ENCODE peak calls at places on chromosomes 6 and 20, in seven cellular contexts. F is colonic mucosa; P is GM06990; J is heart left ventricle; T is fibroblast of lung; G is naive thymus-derived CD4-positive, alpha-beta T cell; U is mucosa of descending colon. W is an unnamed sample.

GRCh38 chr6:31083742-31084354 is 28.5 kb downstream of the C6orf15 start:
- DNase-seq in F (peak), U (no peak), T (peak), G (no peak), J (peak), P (no peak), W (no peak)

GRCh38 chr6:42142118-42142835 is at the start of gene C6orf132:
- DNase-seq in P (no peak), J (peak), F (peak), T (peak), U (peak), G (no peak), W (no peak)

GRCh38 chr6:9482030-9482731 is 932.7 kb downstream of the TFAP2A start:
- DNase-seq in F (no peak), U (no peak), G (no peak), P (no peak), T (peak), J (no peak), W (no peak)

GRCh38 chr6:17677602-17678001 is 29.1 kb downstream of the NUP153 start:
- DNase-seq in G (no peak), F (no peak), T (no peak), U (no peak), P (no peak), J (no peak), W (no peak)

GRCh38 chr6:41488392-41489129 is 57.6 kb upstream of the FOXP4 start:
- DNase-seq in F (no peak), P (peak), U (no peak), J (peak), G (no peak), T (peak), W (peak)

GRCh38 chr6:123203928-123204327 is 207.9 kb downstream of the CLVS2 start:
- DNase-seq in T (no peak), J (no peak), P (no peak), U (no peak), F (no peak), G (no peak), W (no peak)

GRCh38 chr20:51700809-51701285 is 67.3 kb downstream of the ATP9A start:
- DNase-seq in J (no peak), U (no peak), F (peak), P (no peak), G (no peak), T (peak), W (no peak)

GRCh38 chr20:2032168-2032567 is 38.3 kb upstream of the PDYN start:
- DNase-seq in P (no peak), T (no peak), U (no peak), J (no peak), G (no peak), F (no peak), W (no peak)

GRCh38 chr6:56677559-56677958 is 34.9 kb upstream of the DST start:
- DNase-seq in F (no peak), J (no peak), P (no peak), U (no peak), G (no peak), T (peak), W (no peak)

GRCh38 chr20:32565735-32566032 is 19.4 kb downstream of the NOL4L start:
- DNase-seq in J (no peak), F (no peak), P (no peak), T (no peak), G (no peak), U (no peak), W (no peak)

GRCh38 chr20:1803216-1804128 is 91.7 kb upstream of the SIRPA start:
- DNase-seq in U (peak), P (peak), J (peak), G (peak), F (peak), T (peak), W (no peak)

GRCh38 chr20:23095504-23095903 is 9.4 kb upstream of the CD93 start:
- DNase-seq in U (no peak), T (no peak), F (no peak), J (no peak), P (no peak), G (no peak), W (no peak)

GRCh38 chr20:43721429-43722152 is 5.2 kb downstream of the GTSF1L start:
- DNase-seq in J (no peak), P (no peak), T (no peak), U (no peak), G (no peak), F (no peak), W (no peak)

GRCh38 chr6:44735631-44735963 is 348.1 kb downstream of the CDC5L start:
- DNase-seq in F (no peak), P (peak), U (no peak), G (no peak), J (no peak), T (peak), W (no peak)

GRCh38 chr6:71529026-71529425 is 240.4 kb downstream of the OGFRL1 start:
- DNase-seq in J (no peak), P (no peak), F (no peak), G (no peak), U (no peak), T (no peak), W (no peak)

GRCh38 chr6:113560908-113561307 is 296.2 kb upstream of the MARCKS start:
- DNase-seq in P (no peak), F (no peak), G (no peak), T (peak), J (no peak), U (no peak), W (no peak)

GRCh38 chr6:72941263-72941662 is 284.0 kb downstream of the KHDC1L start:
- DNase-seq in F (no peak), G (no peak), T (no peak), P (no peak), J (no peak), U (no peak), W (no peak)

GRCh38 chr6:7135755-7136154 is 28.0 kb downstream of the RREB1 start:
- DNase-seq in P (no peak), U (no peak), G (no peak), F (no peak), T (no peak), J (no peak), W (no peak)

GRCh38 chr20:59125909-59126308 is 37.7 kb upstream of the ZNF831 start:
- DNase-seq in T (no peak), G (no peak), P (no peak), U (no peak), F (no peak), J (no peak), W (no peak)

GRCh38 chr20:53003420-53003819 is 31.3 kb downstream of the TSHZ2 start:
- DNase-seq in U (no peak), G (no peak), J (no peak), P (no peak), T (peak), F (no peak), W (no peak)

GRCh38 chr20:39072653-39073052 is 110.5 kb downstream of the DHX35 start:
- DNase-seq in J (no peak), F (no peak), G (no peak), P (no peak), T (no peak), U (no peak), W (no peak)

GRCh38 chr20:42027746-42028268 is 409.6 kb upstream of the CHD6 start:
- DNase-seq in T (no peak), J (no peak), F (no peak), G (no peak), P (no peak), U (no peak), W (no peak)

GRCh38 chr6:146917182-146917581 is 287.0 kb upstream of the STXBP5 start:
- DNase-seq in P (no peak), F (no peak), T (no peak), U (no peak), J (no peak), G (no peak), W (no peak)

GRCh38 chr6:127481628-127482027 is 22.4 kb upstream of the KIAA0408 start:
- DNase-seq in F (no peak), U (no peak), G (no peak), T (peak), J (no peak), P (no peak), W (no peak)

GRCh38 chr20:9889270-9889981 is 50.5 kb upstream of the PAK5 start:
- DNase-seq in J (no peak), U (no peak), F (no peak), T (no peak), P (peak), G (no peak), W (no peak)

GRCh38 chr6:143059616-143060353 is 904 bp upstream of the AIG1 start:
- DNase-seq in T (peak), U (no peak), G (peak), J (no peak), P (no peak), F (peak), W (no peak)

GRCh38 chr6:53648571-53648970 is 17.0 kb downstream of the KLHL31 start:
- DNase-seq in G (no peak), P (no peak), U (no peak), T (peak), F (no peak), J (no peak), W (no peak)

GRCh38 chr20:55567826-55568225 is 437.5 kb downstream of the CBLN4 start:
- DNase-seq in F (no peak), P (no peak), T (no peak), G (no peak), U (no peak), J (no peak), W (no peak)

GRCh38 chr6:116066789-116067188 is 6.1 kb upstream of the FRK start:
- DNase-seq in F (no peak), G (no peak), P (no peak), J (no peak), T (no peak), U (no peak), W (no peak)

GRCh38 chr6:82185948-82186347 is 61.6 kb downstream of the IBTK start:
- DNase-seq in J (no peak), T (peak), U (no peak), G (no peak), F (no peak), P (no peak), W (no peak)

GRCh38 chr6:159163901-159164370 is 5.3 kb upstream of the FNDC1 start:
- DNase-seq in U (no peak), G (no peak), F (no peak), P (no peak), T (peak), J (no peak), W (no peak)

DNA sequence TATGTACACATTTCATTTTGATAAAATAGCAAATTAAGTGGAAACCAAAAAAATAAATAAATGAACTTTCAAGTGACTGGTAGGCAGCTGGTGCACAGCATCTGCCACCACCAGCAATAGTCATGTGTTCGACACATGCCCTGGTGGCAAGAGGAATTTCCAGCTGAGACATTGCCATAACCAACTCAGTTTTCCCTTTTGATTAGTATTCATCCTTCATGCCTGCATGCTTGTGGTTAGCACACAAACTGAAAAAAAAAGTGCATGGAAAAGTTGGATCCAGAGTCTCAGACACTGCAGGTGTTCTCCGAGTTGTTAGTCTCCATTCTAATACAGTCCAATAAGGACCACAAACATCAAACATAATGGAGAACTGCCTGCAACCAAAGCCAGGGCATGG is 156.0 kb upstream of the SOX4 start:
- DNase-seq in J (no peak), U (no peak), P (peak), F (no peak), G (no peak), T (peak), W (no peak)
- H3K4me3 ChIP-seq in J (no peak), U (no peak), P (no peak), F (no peak), G (no peak), T (no peak), W (no peak)

GRCh38 chr6:26199057-26199772 is 112.0 kb downstream of the HFE start:
- DNase-seq in T (peak), G (peak), P (peak), J (peak), F (peak), U (peak), W (no peak)

GRCh38 chr6:26195924-26196845 is 109.0 kb downstream of the HFE start:
- DNase-seq in U (no peak), T (no peak), P (peak), G (peak), F (peak), J (no peak), W (no peak)

GRCh38 chr6:26198626-26199056 is 111.4 kb downstream of the HFE start:
- DNase-seq in T (no peak), U (no peak), G (no peak), P (no peak), J (no peak), F (no peak), W (no peak)

GRCh38 chr6:26196846-26197683 is 109.8 kb downstream of the HFE start:
- DNase-seq in P (peak), J (peak), F (peak), G (peak), T (peak), U (peak), W (peak)

GRCh38 chr6:26197736-26198625 is 110.8 kb downstream of the HFE start:
- DNase-seq in J (no peak), F (peak), T (peak), P (peak), G (peak), U (peak), W (no peak)
- H3K4me3 ChIP-seq in J (peak), F (peak), T (peak), P (peak), G (peak), U (peak), W (peak)

GRCh38 chr20:49983123-49983847 is 505 bp downstream of the SNAI1 start:
- DNase-seq in F (no peak), U (no peak), P (no peak), J (no peak), G (no peak), T (no peak), W (no peak)

GRCh38 chr20:49983848-49984408 is 1.1 kb downstream of the SNAI1 start:
- DNase-seq in P (no peak), G (no peak), U (peak), J (peak), F (no peak), T (peak), W (no peak)

GRCh38 chr20:49985617-49986016 is 2.8 kb downstream of the SNAI1 start:
- DNase-seq in F (no peak), J (no peak), G (no peak), P (no peak), U (no peak), T (no peak), W (no peak)

GRCh38 chr20:49984426-49985153 is 1.8 kb downstream of the SNAI1 start:
- DNase-seq in U (no peak), P (no peak), J (no peak), F (no peak), G (no peak), T (no peak), W (no peak)

DNA sequence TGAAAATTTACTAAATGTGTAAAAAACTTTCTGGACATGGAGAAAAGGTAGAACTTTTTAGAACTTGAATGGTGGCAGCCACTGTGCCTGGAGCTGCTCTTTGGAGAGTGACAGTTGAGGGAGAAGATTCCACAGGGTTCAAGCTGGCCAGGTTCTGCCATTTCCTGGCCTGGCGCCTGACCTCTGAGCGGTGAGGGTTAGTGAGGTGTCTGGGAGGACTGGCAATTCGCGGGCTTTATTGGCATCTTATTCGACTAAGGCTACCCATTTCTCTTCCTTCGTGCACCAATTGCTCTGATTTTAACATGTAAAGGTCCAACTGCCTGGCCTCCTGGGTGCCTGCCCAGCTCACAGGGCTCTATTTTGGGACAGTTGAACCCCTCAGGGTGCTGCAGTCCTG is 2.4 kb downstream of the SNAI1 start:
- DNase-seq in G (no peak), T (no peak), P (no peak), U (no peak), J (no peak), F (no peak), W (no peak)
- H3K4me3 ChIP-seq in G (no peak), T (peak), P (no peak), U (no peak), J (peak), F (no peak), W (peak)

GRCh38 chr6:142015011-142015410 is 117.7 kb upstream of the GJE1 start:
- DNase-seq in J (no peak), P (no peak), T (no peak), G (no peak), U (no peak), F (no peak), W (no peak)
- H3K4me3 ChIP-seq in J (no peak), P (no peak), T (no peak), G (no peak), U (no peak), F (no peak), W (no peak)

DNA sequence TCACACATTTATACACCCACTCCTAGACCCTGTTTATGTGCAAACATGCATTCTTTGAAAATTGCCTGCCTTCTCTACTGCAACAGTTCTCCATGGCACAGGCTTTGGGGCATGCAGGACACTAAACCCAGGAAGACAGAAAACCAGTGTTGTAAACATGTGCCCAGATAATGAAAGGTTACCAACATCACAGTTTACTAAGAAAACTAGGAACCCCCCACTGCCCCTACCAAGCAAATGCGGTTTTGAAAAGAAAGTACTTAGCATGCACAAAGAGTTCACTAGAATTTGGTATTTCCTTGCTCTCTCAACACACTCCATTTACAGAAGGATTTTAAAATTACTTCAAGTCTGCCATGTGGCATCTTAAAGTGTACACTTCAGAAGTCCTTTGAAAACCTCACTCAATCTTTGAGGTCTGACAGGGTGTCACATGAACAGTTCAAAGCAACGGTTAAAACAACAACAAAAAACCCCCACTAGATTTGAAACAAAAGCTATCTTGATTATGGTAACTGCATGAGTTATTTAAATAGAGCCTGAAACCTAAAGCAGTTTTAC is 245.0 kb downstream of the GMPR start:
- DNase-seq in F (no peak), U (no peak), P (no peak), J (no peak), G (peak), T (no peak), W (no peak)
- H3K4me3 ChIP-seq in F (no peak), U (no peak), P (no peak), J (no peak), G (no peak), T (no peak), W (no peak)

GRCh38 chr20:49986049-49986448 is 3.3 kb downstream of the SNAI1 start:
- DNase-seq in J (no peak), P (no peak), T (no peak), G (no peak), U (no peak), F (no peak), W (no peak)
- H3K4me3 ChIP-seq in J (peak), P (no peak), T (no peak), G (no peak), U (no peak), F (no peak), W (no peak)

GRCh38 chr6:1314617-1315016 is 2.7 kb downstream of the FOXQ1 start:
- DNase-seq in T (no peak), U (no peak), P (no peak), F (no peak), J (no peak), G (no peak), W (no peak)
- H3K4me3 ChIP-seq in T (no peak), U (no peak), P (no peak), F (no peak), J (no peak), G (no peak), W (no peak)